ENCODE peak calls at places on chromosome 17, in five cellular contexts. One of them, this sample, is unnamed.

GRCh38 chr17:20948984-20949777 is 93.6 kb downstream of the USP22 start:
- DNase-seq in H1: no peak
- DNase-seq in A549: no peak
- DNase-seq in K562: no peak
- DNase-seq in HepG2: no peak
- DNase-seq in this sample: no peak

GRCh38 chr17:36939059-36939943 is 2.0 kb downstream of the LHX1 start:
- DNase-seq in K562: no peak
- DNase-seq in A549: no peak
- DNase-seq in H1: no peak
- DNase-seq in HepG2: no peak
- DNase-seq in this sample: no peak

GRCh38 chr17:59221159-59221847 is 992 bp downstream of the GDPD1 start:
- DNase-seq in H1: no peak
- DNase-seq in K562: peak; percentile 40
- DNase-seq in HepG2: no peak
- DNase-seq in A549: no peak
- DNase-seq in this sample: no peak

GRCh38 chr17:67647482-67647881 is 70.3 kb upstream of the NOL11 start:
- DNase-seq in HepG2: no peak
- DNase-seq in H1: no peak
- DNase-seq in K562: no peak
- DNase-seq in A549: no peak
- DNase-seq in this sample: peak; percentile 67

GRCh38 chr17:36602924-36603384 is 1.6 kb downstream of the MRM1 start:
- DNase-seq in K562: peak; percentile 71
- DNase-seq in H1: no peak
- DNase-seq in HepG2: peak; percentile 67
- DNase-seq in A549: peak; percentile 81
- DNase-seq in this sample: peak; percentile 54

GRCh38 chr17:31394544-31394943 is 3.1 kb downstream of the RAB11FIP4 start:
- DNase-seq in HepG2: peak; percentile 56
- DNase-seq in A549: peak; percentile 46
- DNase-seq in K562: peak; percentile 75
- DNase-seq in H1: peak; percentile 53
- DNase-seq in this sample: no peak

GRCh38 chr17:31595666-31596381 is 204.3 kb downstream of the RAB11FIP4 start:
- DNase-seq in H1: no peak
- DNase-seq in HepG2: no peak
- DNase-seq in K562: no peak
- DNase-seq in A549: no peak
- DNase-seq in this sample: no peak

GRCh38 chr17:18855831-18856624 is 1.9 kb upstream of the PRPSAP2 start:
- DNase-seq in HepG2: peak; percentile 91
- DNase-seq in K562: peak; percentile 89
- DNase-seq in H1: peak; percentile 81
- DNase-seq in A549: peak; percentile 94
- DNase-seq in this sample: peak; percentile 80

GRCh38 chr17:75626496-75627038 is 6.7 kb upstream of the SMIM5 start:
- DNase-seq in A549: no peak
- DNase-seq in K562: no peak
- DNase-seq in H1: no peak
- DNase-seq in HepG2: no peak
- DNase-seq in this sample: no peak

GRCh38 chr17:38600906-38601305 is 4.8 kb downstream of the SRCIN1 start:
- DNase-seq in H1: no peak
- DNase-seq in K562: peak; percentile 44
- DNase-seq in HepG2: no peak
- DNase-seq in A549: no peak
- DNase-seq in this sample: no peak

GRCh38 chr17:30933966-30934365 is 12.2 kb downstream of the ADAP2 start:
- DNase-seq in K562: no peak
- DNase-seq in H1: no peak
- DNase-seq in A549: no peak
- DNase-seq in HepG2: no peak
- DNase-seq in this sample: no peak

GRCh38 chr17:50047488-50048126 is 8.3 kb upstream of the ITGA3 start:
- DNase-seq in K562: no peak
- DNase-seq in A549: peak; percentile 49
- DNase-seq in H1: no peak
- DNase-seq in HepG2: no peak
- DNase-seq in this sample: no peak

GRCh38 chr17:15510361-15510760 is 42.9 kb upstream of the CDRT4 start:
- DNase-seq in HepG2: no peak
- DNase-seq in A549: peak; percentile 41
- DNase-seq in K562: no peak
- DNase-seq in H1: no peak
- DNase-seq in this sample: no peak
- TF ChIP-seq KDM1A in HepG2: no peak
- TF ChIP-seq KDM1A in A549: no peak
- TF ChIP-seq KDM1A in K562: no peak
- TF ChIP-seq KDM1A in H1: no peak
- TF ChIP-seq KDM1A in this sample: no peak

GRCh38 chr17:39755550-39756375 is 18.0 kb downstream of the GRB7 start:
- DNase-seq in A549: no peak
- DNase-seq in HepG2: peak; percentile 23
- DNase-seq in H1: no peak
- DNase-seq in K562: no peak
- DNase-seq in this sample: peak; percentile 84

GRCh38 chr17:39754958-39755549 is 17.3 kb downstream of the GRB7 start:
- DNase-seq in A549: no peak
- DNase-seq in H1: no peak
- DNase-seq in K562: no peak
- DNase-seq in HepG2: no peak
- DNase-seq in this sample: no peak

GRCh38 chr17:39757931-39758873 is 20.5 kb downstream of the GRB7 start:
- DNase-seq in HepG2: no peak
- DNase-seq in A549: no peak
- DNase-seq in K562: no peak
- DNase-seq in H1: no peak
- DNase-seq in this sample: peak; percentile 90

GRCh38 chr17:39757176-39757662 is 19.5 kb downstream of the GRB7 start:
- DNase-seq in HepG2: no peak
- DNase-seq in A549: no peak
- DNase-seq in H1: no peak
- DNase-seq in K562: no peak
- DNase-seq in this sample: no peak

DNA sequence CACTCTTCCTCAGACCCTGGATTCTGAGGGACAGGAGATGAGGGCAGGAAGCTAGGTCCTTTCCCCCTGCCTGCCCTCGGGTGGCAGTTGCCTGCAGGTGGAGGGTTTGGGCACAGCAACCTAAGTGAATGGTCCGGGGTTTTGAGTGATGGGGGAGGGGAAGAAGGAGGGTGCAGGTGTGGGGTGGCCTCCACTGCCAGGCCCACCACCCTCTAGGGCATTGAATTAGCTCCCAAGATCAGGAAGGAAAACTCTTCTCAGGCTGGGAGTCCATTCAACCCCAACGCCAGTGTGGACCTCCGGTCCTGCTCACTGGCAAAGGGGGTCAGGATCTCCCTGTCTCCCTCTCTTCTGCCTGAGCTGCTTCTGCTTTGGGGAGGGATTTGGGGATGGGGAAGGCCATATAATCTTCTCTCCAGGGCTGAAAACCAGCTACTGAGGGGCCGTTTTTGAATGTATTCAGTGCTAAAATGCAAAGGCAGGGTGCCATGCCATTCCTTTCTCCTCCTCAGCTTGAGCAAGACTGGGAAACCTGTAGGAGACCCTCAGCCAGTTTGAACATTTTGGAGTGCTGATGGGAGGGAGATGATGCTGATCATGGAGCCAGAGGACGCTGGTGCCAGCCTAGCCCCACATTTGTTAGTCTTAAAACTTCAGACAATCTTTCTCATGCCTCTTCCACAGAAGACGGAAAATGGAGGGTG is 18.8 kb downstream of the GRB7 start:
- DNase-seq in K562: no peak
- DNase-seq in H1: no peak
- DNase-seq in HepG2: no peak
- DNase-seq in A549: no peak
- DNase-seq in this sample: no peak
- TF ChIP-seq KDM1A in K562: no peak
- TF ChIP-seq KDM1A in H1: no peak
- TF ChIP-seq KDM1A in HepG2: no peak
- TF ChIP-seq KDM1A in A549: no peak
- TF ChIP-seq KDM1A in this sample: no peak

GRCh38 chr17:79623786-79624657 is 13.2 kb upstream of the RBFOX3 start:
- DNase-seq in A549: no peak
- DNase-seq in HepG2: no peak
- DNase-seq in K562: no peak
- DNase-seq in H1: no peak
- DNase-seq in this sample: no peak
- TF ChIP-seq KDM1A in A549: no peak
- TF ChIP-seq KDM1A in HepG2: no peak
- TF ChIP-seq KDM1A in K562: no peak
- TF ChIP-seq KDM1A in H1: no peak
- TF ChIP-seq KDM1A in this sample: no peak

DNA sequence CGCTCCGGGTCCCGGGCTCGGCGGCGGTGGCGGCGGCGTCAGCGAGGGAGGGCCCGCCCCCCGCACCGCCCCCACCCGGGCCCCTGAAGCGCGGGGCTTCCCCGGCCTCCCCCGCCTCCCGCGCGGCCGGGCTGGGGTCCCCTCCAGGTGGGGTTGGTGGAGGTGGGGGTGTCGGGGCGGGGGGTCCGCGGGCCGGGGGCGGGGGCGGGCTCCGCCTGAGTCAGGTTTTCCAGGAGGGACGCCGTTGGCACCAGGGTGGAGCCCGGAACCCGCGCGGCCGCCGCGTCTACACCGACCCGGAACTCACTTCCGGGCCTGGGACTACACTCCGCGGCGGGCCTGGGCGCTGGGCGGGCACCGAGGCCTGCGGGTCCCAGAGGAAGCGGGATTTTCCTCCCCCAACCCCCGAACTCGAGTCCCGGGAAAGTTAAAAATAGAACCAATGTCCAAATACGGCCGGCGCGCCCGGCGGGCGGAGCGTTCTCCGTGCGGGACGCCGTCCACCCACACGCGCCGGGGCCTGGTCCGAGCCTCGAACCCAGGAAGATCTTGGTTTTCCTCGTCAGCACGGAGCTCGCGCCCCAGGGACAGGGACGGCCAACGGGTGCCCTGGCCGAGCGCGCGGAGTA is 6.6 kb downstream of the MYO1C start:
- DNase-seq in H1: no peak
- DNase-seq in K562: peak; percentile 67
- DNase-seq in A549: peak; percentile 74
- DNase-seq in HepG2: no peak
- DNase-seq in this sample: no peak
- TF ChIP-seq KDM1A in H1: no peak
- TF ChIP-seq KDM1A in K562: no peak
- TF ChIP-seq KDM1A in A549: peak; percentile 41
- TF ChIP-seq KDM1A in HepG2: no peak
- TF ChIP-seq KDM1A in this sample: no peak

GRCh38 chr17:28574536-28574935 is 2.2 kb downstream of the ALDOC start:
- DNase-seq in H1: no peak
- DNase-seq in A549: peak; percentile 41
- DNase-seq in HepG2: no peak
- DNase-seq in K562: no peak
- DNase-seq in this sample: no peak

GRCh38 chr17:28572294-28573099 is 1.2 kb upstream of the PIGS start:
- DNase-seq in A549: no peak
- DNase-seq in K562: no peak
- DNase-seq in H1: no peak
- DNase-seq in HepG2: no peak
- DNase-seq in this sample: no peak

GRCh38 chr17:28573521-28573920 is 2.2 kb upstream of the PIGS start:
- DNase-seq in HepG2: no peak
- DNase-seq in H1: no peak
- DNase-seq in K562: no peak
- DNase-seq in A549: no peak
- DNase-seq in this sample: no peak

GRCh38 chr17:28575126-28575795 is 1.4 kb downstream of the ALDOC start:
- DNase-seq in H1: no peak
- DNase-seq in K562: no peak
- DNase-seq in A549: no peak
- DNase-seq in HepG2: no peak
- DNase-seq in this sample: no peak

GRCh38 chr17:28573966-28574480 is 2.7 kb downstream of the ALDOC start:
- DNase-seq in K562: no peak
- DNase-seq in H1: no peak
- DNase-seq in A549: no peak
- DNase-seq in HepG2: no peak
- DNase-seq in this sample: no peak
- TF ChIP-seq KDM1A in K562: no peak
- TF ChIP-seq KDM1A in H1: no peak
- TF ChIP-seq KDM1A in A549: no peak
- TF ChIP-seq KDM1A in HepG2: no peak
- TF ChIP-seq KDM1A in this sample: no peak

GRCh38 chr17:78110363-78111011 is 18.1 kb downstream of the TMC6 start:
- DNase-seq in K562: no peak
- DNase-seq in HepG2: no peak
- DNase-seq in H1: no peak
- DNase-seq in A549: no peak
- DNase-seq in this sample: no peak
- TF ChIP-seq KDM1A in K562: no peak
- TF ChIP-seq KDM1A in HepG2: no peak
- TF ChIP-seq KDM1A in H1: no peak
- TF ChIP-seq KDM1A in A549: no peak
- TF ChIP-seq KDM1A in this sample: no peak

GRCh38 chr17:66426397-66427033 is 124.1 kb downstream of the PRKCA start:
- DNase-seq in H1: no peak
- DNase-seq in K562: peak; percentile 30
- DNase-seq in A549: peak; percentile 59
- DNase-seq in HepG2: peak; percentile 66
- DNase-seq in this sample: no peak
- TF ChIP-seq KDM1A in H1: peak; percentile 94
- TF ChIP-seq KDM1A in K562: no peak
- TF ChIP-seq KDM1A in A549: no peak
- TF ChIP-seq KDM1A in HepG2: no peak
- TF ChIP-seq KDM1A in this sample: no peak

DNA sequence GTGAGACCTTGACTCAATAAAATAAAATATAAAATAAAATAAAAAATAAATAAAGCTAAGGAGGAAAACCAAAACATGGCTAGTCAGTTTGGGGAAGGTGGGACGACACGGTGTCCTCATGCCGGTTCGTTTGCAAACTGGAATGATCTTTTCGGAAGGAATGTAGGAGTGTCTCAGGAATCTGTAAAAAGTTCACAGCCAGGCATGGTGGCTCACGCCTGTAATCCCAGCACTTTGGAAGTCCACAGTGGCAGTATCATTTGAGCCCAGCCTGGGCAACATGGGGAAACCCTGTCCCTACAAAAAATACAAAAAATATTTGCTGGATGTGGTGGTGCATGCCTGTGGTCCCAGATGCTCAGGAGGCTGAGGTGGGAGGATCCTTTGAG is 14.7 kb upstream of the RPTOR start:
- DNase-seq in K562: no peak
- DNase-seq in H1: no peak
- DNase-seq in HepG2: no peak
- DNase-seq in A549: no peak
- DNase-seq in this sample: no peak
- TF ChIP-seq KDM1A in K562: no peak
- TF ChIP-seq KDM1A in H1: no peak
- TF ChIP-seq KDM1A in HepG2: no peak
- TF ChIP-seq KDM1A in A549: no peak
- TF ChIP-seq KDM1A in this sample: no peak

This sample was measured in GM12878.